ENCODE peak calls at places on chromosome 18, in four cellular contexts. M is GM12878, J is HepG2, B is K562. X is an unnamed sample.

GRCh38 chr18:46456691-46457090 is 200.3 kb downstream of the LOXHD1 start:
- DNase-seq in M (no peak), B (no peak), J (no peak), X (no peak)

GRCh38 chr18:50286391-50287027 is 983 bp downstream of the CXXC1 start:
- DNase-seq in B (peak; percentile 52), M (no peak), J (no peak), X (no peak)

GRCh38 chr18:42330296-42330695 is 375.3 kb downstream of the PIK3C3 start:
- DNase-seq in M (no peak), J (no peak), B (no peak), X (no peak)

GRCh38 chr18:43917487-43917886 is 640.2 kb upstream of the SYT4 start:
- DNase-seq in M (peak; percentile 15), J (no peak), B (no peak), X (no peak)

GRCh38 chr18:45958730-45959129 is 8.4 kb downstream of the EPG5 start:
- DNase-seq in B (no peak), M (no peak), J (no peak), X (no peak)

GRCh38 chr18:51503351-51503750 is 305.9 kb upstream of the MEX3C start:
- DNase-seq in M (no peak), B (no peak), J (no peak), X (no peak)

GRCh38 chr18:34219651-34220050 is 5.1 kb downstream of the NOL4 start:
- DNase-seq in J (no peak), M (no peak), B (no peak), X (no peak)

GRCh38 chr18:41226186-41226585 is 728.8 kb upstream of the PIK3C3 start:
- DNase-seq in J (no peak), B (no peak), M (no peak), X (no peak)

GRCh38 chr18:3264362-3264761 is 2.4 kb downstream of the MYL12B start:
- DNase-seq in M (no peak), B (no peak), J (peak; percentile 71), X (no peak)

GRCh38 chr18:12391487-12392136 is 14.6 kb upstream of the AFG3L2 start:
- DNase-seq in M (no peak), J (peak; percentile 51), B (peak; percentile 64), X (peak; percentile 61)

GRCh38 chr18:47975105-47975504 is 44.6 kb upstream of the SMAD2 start:
- DNase-seq in B (no peak), M (no peak), J (no peak), X (no peak)

GRCh38 chr18:65587491-65587890 is 163.3 kb upstream of the CDH7 start:
- DNase-seq in M (no peak), J (no peak), B (no peak), X (no peak)

GRCh38 chr18:58285731-58286130 is 241.7 kb downstream of the NEDD4L start:
- DNase-seq in M (no peak), B (no peak), J (peak; percentile 46), X (no peak)

GRCh38 chr18:58286793-58287625 is 243.0 kb downstream of the NEDD4L start:
- DNase-seq in J (peak; percentile 68), M (no peak), B (no peak), X (no peak)

GRCh38 chr18:58288922-58289797 is 245.1 kb downstream of the NEDD4L start:
- DNase-seq in B (no peak), M (no peak), J (no peak), X (no peak)

GRCh38 chr18:58290059-58290747 is 246.2 kb downstream of the NEDD4L start:
- DNase-seq in J (no peak), M (no peak), B (no peak), X (no peak)

GRCh38 chr18:58287626-58288289 is 243.7 kb downstream of the NEDD4L start:
- DNase-seq in M (no peak), B (no peak), J (peak; percentile 81), X (no peak)
- TF ChIP-seq FOXM1 in M (no peak), B (no peak), J (no peak), X (no peak)

GRCh38 chr18:32156855-32157254 is 33.0 kb upstream of the MEP1B start:
- DNase-seq in M (no peak), J (no peak), B (no peak), X (no peak)
- TF ChIP-seq FOXM1 in M (no peak), J (no peak), B (no peak), X (no peak)

GRCh38 chr18:13416208-13416607 is 197.6 kb downstream of the LDLRAD4 start:
- DNase-seq in M (no peak), B (no peak), J (no peak), X (no peak)
- TF ChIP-seq FOXM1 in M (no peak), B (no peak), J (no peak), X (no peak)

GRCh38 chr18:76588591-76589303 is 93.7 kb upstream of the ZNF516 start:
- DNase-seq in J (no peak), M (no peak), B (no peak), X (no peak)
- TF ChIP-seq FOXM1 in J (no peak), M (no peak), B (no peak), X (no peak)

GRCh38 chr18:76544511-76545350 is 49.7 kb upstream of the ZNF516 start:
- DNase-seq in M (no peak), B (no peak), J (no peak), X (no peak)
- TF ChIP-seq FOXM1 in M (no peak), B (no peak), J (no peak), X (no peak)

GRCh38 chr18:11025671-11026070 is 123.7 kb downstream of the PIEZO2 start:
- DNase-seq in J (no peak), B (no peak), M (no peak), X (no peak)
- TF ChIP-seq FOXM1 in J (no peak), B (no peak), M (no peak), X (no peak)

GRCh38 chr18:54222922-54223567 is 1.4 kb downstream of the MBD2 start:
- DNase-seq in J (peak; percentile 25), B (no peak), M (peak; percentile 78), X (no peak)
- TF ChIP-seq FOXM1 in J (no peak), B (no peak), M (peak; percentile 66), X (no peak)

DNA sequence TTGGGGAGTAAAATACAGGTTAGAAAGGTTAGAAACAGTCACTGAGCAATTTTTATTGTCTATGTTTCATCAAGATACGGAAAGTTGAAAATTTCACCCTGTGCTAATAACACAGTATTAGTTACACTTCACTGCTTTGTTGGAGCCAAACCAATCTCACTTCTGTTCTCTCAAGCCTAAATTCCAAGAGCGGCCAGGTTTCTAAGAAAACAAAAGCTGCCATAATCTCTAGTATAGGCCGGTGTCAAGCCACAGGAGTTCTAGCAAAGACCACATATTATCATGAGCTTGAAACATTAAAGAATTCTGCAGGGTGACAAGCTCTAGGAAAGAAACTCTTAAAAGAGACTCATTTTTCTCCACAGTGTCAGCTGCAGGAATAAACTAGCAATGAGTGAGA is 128.7 kb downstream of the TXNL1 start:
- DNase-seq in M (no peak), J (no peak), B (no peak), X (no peak)
- TF ChIP-seq FOXM1 in M (no peak), J (no peak), B (no peak), X (no peak)

DNA sequence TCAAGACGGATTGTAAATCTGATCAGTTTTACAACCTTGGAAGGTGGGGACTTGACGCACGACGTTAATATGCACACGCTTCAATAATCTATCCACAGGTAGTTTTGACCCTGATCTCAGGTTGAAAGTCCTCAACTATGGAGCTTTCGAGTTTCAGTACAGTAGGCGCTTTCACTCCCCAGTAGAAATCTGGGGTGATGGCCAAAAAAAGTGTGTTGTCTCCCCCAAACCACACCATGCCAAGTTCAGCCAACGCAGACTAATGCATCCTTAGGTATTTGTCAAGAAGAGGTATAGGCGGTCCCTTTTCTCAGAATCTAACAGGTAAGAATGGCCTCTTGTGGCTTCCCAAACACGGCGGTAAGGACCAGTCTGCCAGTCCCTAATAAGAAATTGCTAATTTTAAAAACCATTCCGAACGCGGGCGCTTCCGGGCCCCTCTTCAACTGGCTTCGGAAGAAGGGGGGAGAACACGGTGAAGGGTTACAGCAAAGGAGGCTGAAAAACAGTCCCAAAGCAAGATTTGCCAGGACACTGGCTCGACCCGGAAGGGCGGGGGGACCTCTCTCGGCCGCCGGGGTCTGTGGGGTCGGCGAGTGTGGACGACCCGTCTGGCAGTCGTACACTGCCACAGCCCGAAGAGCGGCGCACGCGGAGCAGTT is 661 bp downstream of the FAM210A start:
- DNase-seq in J (peak; percentile 16), B (no peak), M (no peak), X (no peak)
- TF ChIP-seq FOXM1 in J (no peak), B (no peak), M (no peak), X (no peak)

GRCh38 chr18:21604711-21605110 is 4.2 kb upstream of the ESCO1 start:
- DNase-seq in J (no peak), B (no peak), M (no peak), X (no peak)
- TF ChIP-seq FOXM1 in J (no peak), B (no peak), M (no peak), X (no peak)

X was measured in HEK293T.